ENCODE peak calls at places on chromosome 4, in eight cellular contexts. O is H9, V is thoracic aorta, D is fibroblast of lung, Y is left lung, T is right lobe of liver, Z is heart left ventricle, Q is psoas muscle. N is an unnamed sample.
A peak's percentile ranks its signal among the peaks of the same experiment; 100 is the strongest.

GRCh38 chr4:184826315-184827266 is 823 bp upstream of the ACSL1 start:
- DNase-seq in Q (peak; percentile 64), D (peak; percentile 26), O (no peak), Y (peak; percentile 89), V (no peak), Z (no peak), T (no peak), N (peak; percentile 20)

GRCh38 chr4:161573836-161574235 is 590.0 kb downstream of the FSTL5 start:
- DNase-seq in Z (no peak), V (no peak), D (peak; percentile 44), O (no peak), T (no peak), Q (no peak), Y (no peak), N (no peak)

GRCh38 chr4:107578321-107578720 is 141.7 kb downstream of the PAPSS1 start:
- DNase-seq in Y (no peak), D (no peak), Q (no peak), T (no peak), Z (no peak), V (no peak), O (no peak), N (no peak)

GRCh38 chr4:159360549-159360948 is 257.7 kb downstream of the RAPGEF2 start:
- DNase-seq in T (no peak), V (no peak), Z (no peak), Y (no peak), O (no peak), D (peak; percentile 97), Q (no peak), N (no peak)

GRCh38 chr4:48653217-48654014 is 126.7 kb downstream of the FRYL start:
- DNase-seq in Y (no peak), T (no peak), D (peak; percentile 85), Q (peak; percentile 48), Z (no peak), V (no peak), O (no peak), N (no peak)

GRCh38 chr4:22348410-22348809 is 167.5 kb downstream of the ADGRA3 start:
- DNase-seq in T (no peak), O (no peak), V (no peak), D (peak; percentile 53), Q (no peak), Y (no peak), Z (no peak), N (no peak)

GRCh38 chr4:124322234-124322831 is 390.2 kb downstream of the ANKRD50 start:
- DNase-seq in Q (no peak), D (peak; percentile 35), Y (no peak), V (no peak), Z (no peak), T (no peak), O (no peak), N (no peak)

GRCh38 chr4:73730854-73731253 is 9.5 kb upstream of the CXCL8 start:
- DNase-seq in O (no peak), V (no peak), T (no peak), Q (no peak), D (no peak), Y (no peak), Z (no peak), N (no peak)

GRCh38 chr4:14294611-14295010 is 667.1 kb upstream of the BOD1L1 start:
- DNase-seq in Q (no peak), Z (no peak), O (no peak), V (no peak), T (no peak), Y (no peak), D (peak; percentile 40), N (no peak)

GRCh38 chr4:27327421-27328181 is 467.0 kb downstream of the STIM2 start:
- DNase-seq in D (no peak), V (no peak), Z (no peak), Q (no peak), O (no peak), Y (peak; percentile 28), T (no peak), N (no peak)

GRCh38 chr4:67049446-67049845 is 495.9 kb downstream of the CENPC start:
- DNase-seq in O (peak; percentile 30), Z (no peak), V (no peak), T (no peak), D (no peak), Y (no peak), Q (no peak), N (no peak)

GRCh38 chr4:83075696-83076095 is 38.8 kb downstream of the PLAC8 start:
- DNase-seq in Z (no peak), O (no peak), D (peak; percentile 82), Y (no peak), Q (no peak), T (no peak), V (no peak), N (no peak)

GRCh38 chr4:127782025-127782274 is 172 bp upstream of the HSPA4L start:
- DNase-seq in T (peak; percentile 92), V (peak; percentile 28), D (peak; percentile 78), Z (peak; percentile 94), Q (peak; percentile 84), O (peak; percentile 92), Y (peak; percentile 96), N (no peak)

GRCh38 chr4:20658456-20658855 is 41.8 kb upstream of the PACRGL start:
- DNase-seq in O (no peak), Q (no peak), Y (no peak), D (no peak), V (no peak), Z (no peak), T (no peak), N (no peak)

GRCh38 chr4:95362906-95363578 is 185.7 kb downstream of the UNC5C start:
- DNase-seq in V (no peak), O (peak; percentile 44), Z (no peak), D (peak; percentile 43), T (no peak), Y (no peak), Q (no peak), N (no peak)

GRCh38 chr4:54802336-54802735 is 144.6 kb downstream of the KIT start:
- DNase-seq in Q (no peak), Y (no peak), D (no peak), O (no peak), Z (no peak), V (no peak), T (no peak), N (no peak)

GRCh38 chr4:177052211-177052725 is 257.4 kb upstream of the NEIL3 start:
- DNase-seq in Z (no peak), D (no peak), Y (no peak), T (no peak), Q (no peak), V (no peak), O (no peak), N (no peak)

GRCh38 chr4:177057191-177057590 is 252.5 kb upstream of the NEIL3 start:
- DNase-seq in Q (no peak), V (no peak), O (no peak), Z (no peak), D (no peak), T (no peak), Y (no peak), N (no peak)

GRCh38 chr4:177047070-177047850 is 254.5 kb upstream of the VEGFC start:
- DNase-seq in O (peak; percentile 55), V (no peak), D (peak; percentile 66), T (peak; percentile 56), Y (no peak), Q (peak; percentile 40), Z (peak; percentile 66), N (peak; percentile 32)

GRCh38 chr4:177047851-177048174 is 255.1 kb upstream of the VEGFC start:
- DNase-seq in T (no peak), Y (no peak), Q (no peak), Z (no peak), V (no peak), O (no peak), D (peak; percentile 66), N (no peak)

DNA sequence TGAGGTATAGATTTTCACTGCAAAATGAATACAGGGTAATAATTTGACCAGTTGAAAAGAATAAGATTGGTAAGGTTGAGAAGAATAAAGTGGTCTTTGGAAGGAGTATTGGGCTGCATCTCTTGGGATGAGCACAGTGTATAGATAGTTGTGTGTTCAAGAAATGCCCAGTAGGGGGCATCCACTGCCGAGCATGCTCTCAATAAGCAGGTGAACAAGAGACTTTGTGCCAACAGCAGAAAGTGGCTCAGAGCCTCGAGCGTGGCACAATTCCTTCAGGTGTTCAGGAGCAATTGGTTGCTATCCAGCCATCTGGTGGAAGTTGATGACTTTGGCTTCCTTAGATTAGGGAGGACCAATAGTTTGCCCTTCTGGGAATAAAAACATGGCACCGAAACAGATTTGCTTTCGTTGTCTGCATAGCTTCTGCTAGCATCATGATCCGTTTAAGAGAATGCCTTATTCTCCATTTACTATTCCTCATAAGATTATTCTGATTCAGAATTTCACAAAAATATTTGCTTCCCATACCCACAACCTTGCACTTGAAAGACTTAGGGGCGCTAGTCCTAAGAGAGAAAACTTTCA is 258.1 kb upstream of the NEIL3 start:
- DNase-seq in Y (no peak), T (no peak), D (no peak), V (no peak), Q (no peak), Z (no peak), O (peak; percentile 66), N (no peak)
- TF ChIP-seq CTCF in Y (peak; percentile 14), T (peak; percentile 29), D (peak; percentile 12), V (no peak), Q (no peak), Z (no peak), O (peak; percentile 81), N (no peak)

DNA sequence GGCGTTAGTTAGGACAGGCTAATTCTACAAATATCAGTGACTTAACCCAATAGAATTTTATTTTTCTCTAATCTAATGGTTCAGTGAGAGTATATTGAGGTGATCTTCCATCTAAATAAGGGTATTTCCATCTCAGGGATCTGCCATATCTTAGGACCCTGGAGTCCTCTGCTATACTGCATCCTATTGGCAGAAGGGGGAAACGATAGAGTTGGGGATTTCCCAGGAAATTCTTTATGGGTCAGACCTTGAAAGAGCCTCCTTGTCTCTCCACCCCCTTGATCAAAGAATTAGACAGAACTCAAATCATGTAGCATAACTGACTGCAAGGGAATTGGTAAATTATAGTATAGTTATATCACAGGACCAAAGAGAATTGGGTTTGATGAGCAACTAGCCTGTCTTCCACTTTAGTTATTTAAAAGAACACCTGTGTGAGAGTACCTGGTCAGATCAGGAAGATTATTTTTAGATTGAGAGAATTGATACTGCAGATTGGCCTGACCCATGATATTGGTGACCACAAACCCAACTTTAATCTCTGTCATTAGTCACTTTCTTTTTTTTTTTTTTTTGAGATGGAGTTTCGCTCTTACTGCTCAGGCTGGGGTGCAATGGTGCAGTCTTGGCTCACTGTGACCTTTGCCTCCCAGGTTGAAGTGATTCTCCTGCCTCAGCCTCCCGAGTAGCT is 25.6 kb downstream of the SMARCA5 start:
- DNase-seq in T (no peak), D (no peak), V (no peak), O (no peak), Y (no peak), Z (no peak), Q (no peak), N (no peak)
- H3K27me3 ChIP-seq in T (no peaks in the 10 kb centered on the region), D (no peaks in the 10 kb centered on the region), V (no peaks in the 10 kb centered on the region), O (no peaks in the 10 kb centered on the region), Y (no peaks in the 10 kb centered on the region), Z (no peaks in the 10 kb centered on the region), Q (no peaks in the 10 kb centered on the region), N (no peaks in the 10 kb centered on the region)

GRCh38 chr4:118941149-118941548 is 52.5 kb downstream of the SYNPO2 start:
- DNase-seq in T (peak; percentile 80), Q (no peak), Y (no peak), V (no peak), Z (no peak), O (no peak), D (no peak), N (no peak)
- H3K27ac ChIP-seq in T (no peak overlapping the region), Q (peak overlapping the region; percentile 70), Y (no peak overlapping the region), V (peak overlapping the region; percentile 91), Z (peak overlapping the region; percentile 76), O (no peak overlapping the region), D (no peak overlapping the region), N (no peak overlapping the region)

DNA sequence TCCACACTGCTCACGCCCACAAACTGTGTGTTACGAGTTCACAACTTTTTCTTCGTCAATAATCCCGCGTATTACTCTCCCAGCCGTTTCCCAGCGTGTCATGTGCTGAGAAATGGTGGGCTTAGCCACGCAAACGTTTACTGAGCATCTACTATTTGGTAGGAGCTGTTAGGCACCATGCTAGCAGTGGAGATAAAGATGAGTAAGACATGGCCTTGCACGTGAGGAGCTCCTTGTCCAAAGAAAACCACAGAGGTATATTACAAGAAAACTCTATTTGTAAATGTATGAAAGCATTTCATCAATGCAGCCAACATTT is 821 bp upstream of the TMEM128 start:
- DNase-seq in Y (no peak), Q (no peak), Z (no peak), O (no peak), T (no peak), V (no peak), D (no peak), N (no peak)
- TF ChIP-seq CTCF in Y (no peak), Q (no peak), Z (no peak), O (no peak), T (no peak), V (no peak), D (no peak), N (no peak)